ENCODE peak calls at places on chromosomes 4 and X, in ten cellular contexts. N is CD8-positive, alpha-beta T cell; O is cardiac muscle cell; X is fibroblast of lung; S is psoas muscle; L is lower lobe of right lung; H is endothelial cell; W is OCI-LY7; B is H9; R is testis. A is an unnamed sample.
A peak's percentile ranks its signal among the peaks of the same experiment; 100 is the strongest.

GRCh38 chrX:1417921-1418875 is 26.3 kb upstream of the SLC25A6 start:
- DNase-seq in H (no peak), L (peak; percentile 33), X (no peak), R (no peak), O (no peak), N (no peak), W (no peak), S (no peak), B (no peak), A (no peak)

GRCh38 chrX:80810365-80810978 is 795 bp upstream of the BRWD3 start:
- DNase-seq in W (peak; percentile 11), R (no peak), N (no peak), H (no peak), B (no peak), S (no peak), O (peak; percentile 5), L (no peak), X (peak; percentile 1), A (no peak)

GRCh38 chr4:183264614-183265013 is 55.5 kb downstream of the CLDN22 start:
- DNase-seq in R (no peak), W (no peak), H (no peak), X (peak; percentile 71), N (no peak), L (no peak), O (no peak), B (no peak), S (no peak), A (no peak)

GRCh38 chr4:24992968-24993367 is 37.8 kb downstream of the LGI2 start:
- DNase-seq in W (no peak), L (no peak), R (no peak), H (no peak), N (no peak), O (no peak), S (no peak), B (no peak), X (no peak), A (no peak)

GRCh38 chr4:52052475-52052780 is 1.3 kb downstream of the SPATA18 start:
- DNase-seq in S (no peak), W (no peak), H (peak; percentile 4), N (no peak), B (no peak), L (no peak), X (peak; percentile 57), R (peak; percentile 17), O (peak; percentile 63), A (no peak)

GRCh38 chrX:13719192-13719856 is 15.1 kb downstream of the TRAPPC2 start:
- DNase-seq in H (no peak), O (no peak), W (no peak), R (no peak), N (no peak), B (no peak), X (peak; percentile 33), S (no peak), L (no peak), A (no peak)

GRCh38 chr4:152691761-152692160 is 12.0 kb upstream of the TMEM154 start:
- DNase-seq in N (no peak), R (no peak), B (no peak), W (no peak), S (no peak), H (no peak), L (no peak), X (no peak), O (no peak), A (no peak)

GRCh38 chrX:120428309-120428708 is 40.8 kb downstream of the LAMP2 start:
- DNase-seq in N (no peak), S (no peak), R (no peak), H (no peak), L (no peak), X (peak; percentile 4), W (no peak), B (no peak), O (peak; percentile 7), A (no peak)

GRCh38 chr4:115370012-115370411 is 256.6 kb upstream of the NDST4 start:
- DNase-seq in X (no peak), O (no peak), N (no peak), R (no peak), B (no peak), W (no peak), H (no peak), L (no peak), S (no peak), A (no peak)

GRCh38 chr4:147772459-147772969 is 40.6 kb downstream of the ARHGAP10 start:
- DNase-seq in X (peak; percentile 95), W (no peak), S (no peak), N (no peak), L (no peak), O (peak; percentile 70), R (no peak), H (no peak), B (no peak), A (no peak)

GRCh38 chr4:4339504-4340085 is 47.3 kb upstream of the NSG1 start:
- DNase-seq in S (no peak), O (peak; percentile 82), W (no peak), L (no peak), N (no peak), B (no peak), H (no peak), X (no peak), R (peak; percentile 85), A (no peak)

GRCh38 chrX:39157796-39158195 is 356.5 kb downstream of the MID1IP1 start:
- DNase-seq in O (no peak), S (no peak), H (no peak), W (no peak), B (no peak), R (no peak), L (no peak), X (peak; percentile 55), N (no peak), A (no peak)

GRCh38 chr4:165635951-165636350 is 237.1 kb upstream of the TLL1 start:
- DNase-seq in X (no peak), H (no peak), S (no peak), B (no peak), W (no peak), N (no peak), R (no peak), O (no peak), L (no peak), A (no peak)

GRCh38 chr4:74638689-74639088 is 155.6 kb downstream of the BTC start:
- DNase-seq in B (no peak), N (no peak), X (no peak), L (no peak), S (no peak), W (no peak), O (peak; percentile 60), H (no peak), R (no peak), A (no peak)

GRCh38 chrX:110318664-110318968 is 731 bp upstream of the AMMECR1 start:
- DNase-seq in L (no peak), N (no peak), B (no peak), W (peak; percentile 60), R (no peak), S (no peak), O (no peak), H (no peak), X (no peak), A (no peak)

GRCh38 chrX:112967341-112967740 is 126.7 kb upstream of the AMOT start:
- DNase-seq in X (peak; percentile 78), O (peak; percentile 25), S (no peak), W (no peak), R (no peak), B (no peak), L (no peak), H (no peak), N (no peak), A (no peak)

GRCh38 chrX:107565916-107566602 is 62.3 kb upstream of the PRPS1 start:
- DNase-seq in B (peak; percentile 86), W (no peak), R (no peak), X (peak; percentile 84), H (peak; percentile 8), N (no peak), S (no peak), L (no peak), O (peak; percentile 53), A (no peak)

GRCh38 chrX:16836371-16836770 is 33.8 kb downstream of the RBBP7 start:
- DNase-seq in L (peak; percentile 44), R (no peak), B (peak; percentile 77), X (peak; percentile 34), W (peak; percentile 13), O (no peak), N (no peak), H (peak; percentile 43), S (peak; percentile 59), A (peak; percentile 43)
- TF ChIP-seq CTCF in L (peak; percentile 37), R (no peak), B (peak; percentile 84), X (peak; percentile 51), W (peak; percentile 47), O (peak; percentile 41), N (no peak), H (peak; percentile 54), S (peak; percentile 20), A (peak; percentile 31)

DNA sequence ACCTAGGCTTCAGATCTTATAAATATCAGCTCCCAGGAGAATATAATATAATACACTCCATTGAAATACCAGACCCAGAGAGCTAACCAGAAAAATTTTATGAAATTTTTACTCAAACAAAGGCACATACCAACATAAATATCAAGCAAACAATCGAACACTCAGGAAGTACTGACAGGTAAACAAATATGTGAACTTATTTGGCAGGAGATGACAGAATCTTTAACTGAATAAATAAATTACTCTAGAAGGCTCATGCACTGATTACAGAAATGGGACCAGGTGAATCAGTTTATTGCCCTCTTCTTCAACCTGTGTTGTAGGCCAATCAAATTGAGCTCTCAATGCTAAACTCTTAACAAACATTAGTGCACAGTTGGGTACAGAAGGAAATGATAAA is 225.2 kb upstream of the PABPC4L start:
- DNase-seq in O (no peak), X (no peak), B (no peak), S (no peak), W (no peak), L (no peak), N (no peak), H (no peak), R (no peak), A (no peak)
- TF ChIP-seq CTCF in O (no peak), X (no peak), B (no peak), S (no peak), W (no peak), L (no peak), N (no peak), H (no peak), R (no peak), A (no peak)

GRCh38 chr4:30294295-30294694 is 425.9 kb upstream of the PCDH7 start:
- DNase-seq in N (no peak), S (no peak), H (no peak), W (no peak), X (no peak), L (no peak), O (no peak), R (no peak), B (no peak), A (no peak)
- TF ChIP-seq CTCF in N (no peak), S (no peak), H (no peak), W (no peak), X (no peak), L (no peak), O (no peak), R (no peak), B (no peak), A (no peak)

DNA sequence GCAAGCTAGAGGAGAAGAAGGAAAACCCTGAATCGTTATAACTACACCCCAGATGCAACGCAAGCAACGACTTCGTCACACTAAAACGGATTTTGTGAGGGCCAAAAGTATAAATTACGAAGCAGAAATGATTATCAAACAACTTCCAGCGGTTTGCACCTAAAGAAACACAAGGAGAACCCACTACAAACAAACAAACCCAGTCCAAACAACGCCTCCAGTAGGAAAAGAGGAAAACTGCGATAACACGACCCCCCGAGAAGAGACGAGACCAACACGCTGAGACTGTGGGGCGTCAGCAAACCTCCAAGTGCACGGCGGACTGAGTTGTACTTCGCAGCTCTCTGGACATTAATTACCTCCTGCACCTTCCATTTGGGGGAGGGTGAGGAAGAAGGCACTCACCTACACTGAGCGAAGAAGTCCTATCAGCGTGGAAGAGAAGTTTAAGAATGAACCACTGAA is at the start of gene MAB21L2:
- DNase-seq in N (no peak), O (no peak), H (peak; percentile 20), R (no peak), X (peak; percentile 58), W (no peak), B (peak; percentile 31), L (no peak), S (no peak), A (no peak)
- TF ChIP-seq CTCF in N (no peak), O (no peak), H (no peak), R (no peak), X (peak; percentile 3), W (no peak), B (no peak), L (no peak), S (no peak), A (no peak)

A was measured in CD14-positive monocyte.